ENCODE peak calls at places on chromosomes 2 and 18, in six cellular contexts. E, I, K, C, U and R are unnamed samples. For H3K4me1, the result is how much of the 10 kb centered on the place peaks cover.

GRCh38 chr2:238689331-238689730 is 158.6 kb upstream of the TWIST2 start:
- DNase-seq in U (no peak), E (no peak), C (no peak), K (no peak), I (no peak), R (no peak)

GRCh38 chr18:50559750-50560680 is at the start of gene MAPK4:
- DNase-seq in I (peak), K (peak), U (peak), E (no peak), C (no peak), R (peak)

GRCh38 chr2:241802806-241803318 is 6.1 kb upstream of the NEU4 start:
- DNase-seq in U (no peak), E (no peak), K (peak), I (no peak), C (no peak), R (no peak)

GRCh38 chr18:4528405-4528804 is 73.3 kb upstream of the DLGAP1 start:
- DNase-seq in C (no peak), U (no peak), I (no peak), E (no peak), K (no peak), R (no peak)

GRCh38 chr2:27640722-27641245 is 11.9 kb downstream of the GPN1 start:
- DNase-seq in E (no peak), K (no peak), U (no peak), C (no peak), I (no peak), R (no peak)

GRCh38 chr2:234676859-234677450 is 180.1 kb upstream of the ARL4C start:
- DNase-seq in U (no peak), E (no peak), C (no peak), K (no peak), I (peak), R (no peak)

GRCh38 chr18:48032876-48033769 is 102.7 kb upstream of the SMAD2 start:
- DNase-seq in U (peak), C (no peak), I (no peak), K (peak), E (no peak), R (peak)

GRCh38 chr18:24398515-24398914 is 891 bp upstream of the OSBPL1A start:
- DNase-seq in K (no peak), C (no peak), I (no peak), U (peak), E (peak), R (peak)

GRCh38 chr2:46917628-46918027 is 2.0 kb upstream of the MCFD2 start:
- DNase-seq in C (no peak), I (no peak), U (no peak), K (no peak), E (no peak), R (no peak)

GRCh38 chr2:128734521-128735295 is 416.0 kb upstream of the HS6ST1 start:
- DNase-seq in U (peak), K (peak), E (no peak), C (no peak), I (no peak), R (no peak)
- H2AFZ ChIP-seq in U (no peak), K (peak), E (no peak), C (no peak), I (peak), R (no peak)

GRCh38 chr2:43408784-43409160 is 182.4 kb upstream of the ZFP36L2 start:
- DNase-seq in I (no peak), C (no peak), K (no peak), U (no peak), E (no peak), R (no peak)

GRCh38 chr2:43407826-43408783 is 181.7 kb upstream of the ZFP36L2 start:
- DNase-seq in U (peak), K (no peak), C (no peak), I (no peak), E (no peak), R (no peak)

GRCh38 chr2:43412121-43412753 is 183.6 kb downstream of the THADA start:
- DNase-seq in K (no peak), E (no peak), I (no peak), C (no peak), U (peak), R (peak)

GRCh38 chr2:43406643-43407042 is 180.2 kb upstream of the ZFP36L2 start:
- DNase-seq in U (no peak), C (no peak), I (no peak), K (peak), E (no peak), R (no peak)

DNA sequence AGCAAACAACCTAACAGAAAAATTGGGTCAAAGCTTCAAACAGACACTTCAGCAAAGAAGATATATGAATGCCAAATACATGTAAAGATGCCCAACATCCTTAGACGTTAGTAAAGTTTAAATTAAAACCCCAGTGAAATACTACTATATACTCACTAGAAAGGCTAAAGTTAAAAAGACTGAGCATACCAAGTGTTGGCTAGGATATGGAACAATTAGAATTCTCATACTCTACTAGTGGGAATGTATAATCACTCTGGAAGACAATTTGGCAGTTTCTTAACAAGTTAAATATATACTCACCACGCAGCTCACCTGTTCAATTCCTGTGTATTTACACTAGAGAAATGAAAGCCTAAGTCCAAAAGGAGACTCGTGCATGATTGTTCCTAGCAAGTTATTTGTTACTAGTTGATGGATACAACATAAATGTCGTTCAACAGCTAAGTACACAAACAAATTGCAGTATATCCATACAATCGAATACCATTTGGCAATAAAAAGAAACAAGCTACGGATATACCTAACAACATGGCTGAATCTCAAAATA is 183.7 kb upstream of the ZFP36L2 start:
- DNase-seq in K (no peak), C (no peak), I (no peak), E (no peak), U (no peak), R (no peak)
- H3K4me1 ChIP-seq in K (under half), C (under half), I (under half), E (half or more), U (under half), R (under half)

GRCh38 chr2:178193823-178194599 is at the start of gene OSBPL6:
- DNase-seq in C (no peak), E (peak), I (peak), K (peak), U (peak), R (peak)
- H2AFZ ChIP-seq in C (peak), E (peak), I (peak), K (peak), U (peak), R (peak)

GRCh38 chr2:128311216-128311754 is 7.4 kb downstream of the HS6ST1 start:
- DNase-seq in I (no peak), U (no peak), C (no peak), K (peak), E (no peak), R (no peak)
- H3K4me1 ChIP-seq in I (under half), U (under half), C (under half), K (under half), E (under half), R (under half)

DNA sequence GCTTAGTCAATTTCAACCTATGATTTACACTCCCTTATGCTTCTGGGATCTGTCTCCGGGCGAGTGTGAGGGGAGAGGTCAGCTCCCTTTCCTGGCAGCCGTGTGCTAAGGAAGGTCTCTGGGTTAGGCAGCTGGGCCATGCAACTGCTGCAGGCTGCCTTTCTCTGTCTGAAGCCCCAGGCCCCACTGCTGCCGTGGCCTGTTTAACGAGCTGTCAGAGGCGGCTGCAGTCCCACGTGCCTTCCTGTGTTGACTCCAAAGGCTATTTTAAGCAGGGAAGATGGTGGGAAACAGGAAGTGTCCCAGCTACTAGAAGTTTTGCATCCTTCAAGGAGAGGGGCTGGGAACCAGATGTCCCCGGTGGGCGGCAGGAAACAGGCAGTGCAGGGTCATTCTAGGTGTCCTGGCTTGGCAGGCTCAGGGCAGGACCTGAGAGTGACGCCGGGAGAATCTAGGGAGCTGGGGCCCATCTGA is 186.4 kb downstream of the TNS1 start:
- DNase-seq in K (peak), I (no peak), E (no peak), C (no peak), U (peak), R (no peak)
- H2AFZ ChIP-seq in K (no peak), I (peak), E (no peak), C (no peak), U (no peak), R (no peak)